ENCODE peak calls at places on chromosomes 13 and 19, in ten cellular contexts. T is lower lobe of right lung; S is transverse colon; G is effector memory CD4-positive, alpha-beta T cell; V is CD4-positive, CD25-positive, alpha-beta regulatory T cell; E is CD8-positive, alpha-beta T cell; X is uterus; M is aorta; O is heart right ventricle; L is H9. C is an unnamed sample.

GRCh38 chr19:29855771-29856510 is 44.1 kb downstream of the CCNE1 start:
- DNase-seq in T (no peak), S (no peak), G (no peak), V (no peak), E (no peak), X (no peak), M (no peak), O (no peak), L (no peak), C (no peak)

GRCh38 chr13:113627136-113627535 is 30.9 kb downstream of the ATP4B start:
- DNase-seq in T (peak; percentile 40), S (no peak), G (no peak), V (no peak), E (no peak), X (no peak), M (peak; percentile 20), O (no peak), L (no peak), C (no peak)

GRCh38 chr19:27753622-27754021 is 1459.3 kb downstream of the UQCRFS1 start:
- DNase-seq in T (no peak), S (no peak), G (no peak), V (no peak), E (no peak), X (no peak), M (no peak), O (no peak), L (no peak), C (no peak)

GRCh38 chr19:8311461-8312260 is 3.5 kb upstream of the CD320 start:
- DNase-seq in T (peak; percentile 52), S (peak; percentile 70), G (no peak), V (no peak), E (no peak), X (no peak), M (peak; percentile 45), O (peak; percentile 2), L (no peak), C (peak; percentile 22)

GRCh38 chr19:50059045-50059444 is 33.2 kb downstream of the ZNF473 start:
- DNase-seq in T (no peak), S (no peak), G (no peak), V (no peak), E (no peak), X (no peak), M (no peak), O (no peak), L (no peak), C (no peak)

GRCh38 chr19:53772943-53773342 is 51.2 kb downstream of the NLRP12 start:
- DNase-seq in T (peak; percentile 24), S (peak; percentile 21), G (peak; percentile 2), V (peak; percentile 18), E (peak; percentile 21), X (peak; percentile 17), M (no peak), O (peak; percentile 38), L (peak; percentile 75), C (peak; percentile 48)

GRCh38 chr19:21789761-21790160 is 22.4 kb upstream of the ZNF100 start:
- DNase-seq in T (no peak), S (no peak), G (no peak), V (no peak), E (no peak), X (no peak), M (no peak), O (no peak), L (no peak), C (no peak)

GRCh38 chr13:31074750-31075149 is 87.0 kb downstream of the HSPH1 start:
- DNase-seq in T (no peak), S (no peak), G (no peak), V (no peak), E (no peak), X (no peak), M (no peak), O (no peak), L (no peak), C (no peak)

GRCh38 chr19:35044317-35045117 is 3.0 kb downstream of the HPN start:
- DNase-seq in T (no peak), S (peak; percentile 62), G (peak; percentile 23), V (peak; percentile 45), E (peak; percentile 44), X (peak; percentile 50), M (peak; percentile 65), O (peak; percentile 55), L (peak; percentile 75), C (no peak)

GRCh38 chr19:35006999-35007365 is 6.9 kb downstream of the GRAMD1A start:
- DNase-seq in T (no peak), S (no peak), G (no peak), V (no peak), E (no peak), X (no peak), M (no peak), O (no peak), L (no peak), C (no peak)

GRCh38 chr19:18633321-18633720 is 3.5 kb upstream of the KLHL26 start:
- DNase-seq in T (no peak), S (peak; percentile 47), G (no peak), V (no peak), E (no peak), X (no peak), M (no peak), O (no peak), L (no peak), C (no peak)

GRCh38 chr19:18636183-18636968 is 452 bp upstream of the KLHL26 start:
- DNase-seq in T (peak; percentile 99), S (peak; percentile 99), G (peak; percentile 99), V (peak; percentile 97), E (peak; percentile 97), X (peak; percentile 99), M (peak; percentile 99), O (peak; percentile 98), L (peak; percentile 98), C (peak; percentile 95)

GRCh38 chr19:18635831-18636182 is 1.0 kb upstream of the KLHL26 start:
- DNase-seq in T (no peak), S (no peak), G (no peak), V (no peak), E (no peak), X (no peak), M (no peak), O (no peak), L (no peak), C (no peak)

GRCh38 chr19:18636969-18637629 is at the start of gene KLHL26:
- DNase-seq in T (no peak), S (no peak), G (no peak), V (no peak), E (no peak), X (no peak), M (no peak), O (no peak), L (no peak), C (no peak)

GRCh38 chr19:18634612-18635290 is 2.1 kb upstream of the KLHL26 start:
- DNase-seq in T (no peak), S (peak; percentile 28), G (no peak), V (no peak), E (no peak), X (no peak), M (no peak), O (no peak), L (no peak), C (no peak)
- H3K27ac ChIP-seq in T (no peak overlapping the region), S (no peak overlapping the region), G (no peak overlapping the region), V (no peak overlapping the region), E (no peak overlapping the region), X (no peak overlapping the region), M (no peak overlapping the region), O (no peak overlapping the region), L (no peak overlapping the region), C (no peak overlapping the region)

GRCh38 chr19:43923875-43924274 is 11.2 kb downstream of the ZNF45 start:
- DNase-seq in T (no peak), S (no peak), G (no peak), V (no peak), E (no peak), X (no peak), M (no peak), O (no peak), L (no peak), C (no peak)
- H3K9me3 ChIP-seq in T (peaks cover 37% of the 10 kb centered on the region), S (peaks cover 28% of the 10 kb centered on the region), G (peaks cover 5% of the 10 kb centered on the region), V (peaks cover 36% of the 10 kb centered on the region), E (peaks cover 5% of the 10 kb centered on the region), X (peaks cover 49% of the 10 kb centered on the region), M (peaks cover 13% of the 10 kb centered on the region), O (peaks cover 53% of the 10 kb centered on the region), L (no peaks in the 10 kb centered on the region), C (peaks cover 5% of the 10 kb centered on the region)

GRCh38 chr13:109256866-109257760 is 529.3 kb downstream of the IRS2 start:
- DNase-seq in T (no peak), S (no peak), G (no peak), V (no peak), E (no peak), X (no peak), M (no peak), O (peak; percentile 27), L (no peak), C (peak; percentile 100)
- H3K27ac ChIP-seq in T (peak overlapping the region; percentile 47), S (peak overlapping the region; percentile 13), G (no peak overlapping the region), V (no peak overlapping the region), E (no peak overlapping the region), X (no peak overlapping the region), M (no peak overlapping the region), O (peak overlapping the region; percentile 48), L (no peak overlapping the region), C (peak overlapping the region; percentile 95)

GRCh38 chr19:38838208-38838985 is 6.8 kb upstream of the ECH1 start:
- DNase-seq in T (no peak), S (no peak), G (no peak), V (no peak), E (peak; percentile 35), X (no peak), M (peak; percentile 19), O (no peak), L (no peak), C (no peak)

GRCh38 chr19:38837656-38838121 is 6.1 kb upstream of the ECH1 start:
- DNase-seq in T (no peak), S (no peak), G (no peak), V (no peak), E (no peak), X (no peak), M (no peak), O (no peak), L (no peak), C (no peak)

GRCh38 chr19:38834590-38834989 is 3.0 kb upstream of the ECH1 start:
- DNase-seq in T (no peak), S (no peak), G (no peak), V (no peak), E (no peak), X (no peak), M (no peak), O (no peak), L (no peak), C (no peak)

GRCh38 chr19:38837304-38837626 is 5.7 kb upstream of the ECH1 start:
- DNase-seq in T (no peak), S (no peak), G (no peak), V (no peak), E (no peak), X (no peak), M (no peak), O (no peak), L (no peak), C (no peak)

GRCh38 chr19:38836438-38837303 is 5.1 kb upstream of the ECH1 start:
- DNase-seq in T (no peak), S (no peak), G (no peak), V (no peak), E (no peak), X (no peak), M (peak; percentile 44), O (no peak), L (no peak), C (no peak)
- H3K9me3 ChIP-seq in T (no peaks in the 10 kb centered on the region), S (no peaks in the 10 kb centered on the region), G (no peaks in the 10 kb centered on the region), V (no peaks in the 10 kb centered on the region), E (no peaks in the 10 kb centered on the region), X (no peaks in the 10 kb centered on the region), M (no peaks in the 10 kb centered on the region), O (no peaks in the 10 kb centered on the region), L (no peaks in the 10 kb centered on the region), C (no peaks in the 10 kb centered on the region)

GRCh38 chr19:3100331-3100730 is 6.2 kb downstream of the GNA11 start:
- DNase-seq in T (no peak), S (no peak), G (no peak), V (no peak), E (no peak), X (no peak), M (no peak), O (peak; percentile 7), L (no peak), C (no peak)
- H3K27ac ChIP-seq in T (peak overlapping the region; percentile 87), S (no peak overlapping the region), G (no peak overlapping the region), V (no peak overlapping the region), E (no peak overlapping the region), X (no peak overlapping the region), M (no peak overlapping the region), O (peak overlapping the region; percentile 95), L (no peak overlapping the region), C (no peak overlapping the region)

C was measured in SJSA1.